ENCODE peak calls at places on chromosomes 1 and 21, in eight cellular contexts. One of them, this sample, is unnamed.
A peak's percentile ranks its signal among the peaks of the same experiment; 100 is the strongest.

GRCh38 chr1:215710340-215710971 is 143.4 kb downstream of the KCTD3 start:
- DNase-seq in left ventricle myocardium inferior: no peak
- DNase-seq in IMR-90: peak; percentile 69
- DNase-seq in lower lobe of right lung: no peak
- DNase-seq in right lobe of liver: no peak
- DNase-seq in CD8-positive, alpha-beta memory T cell: no peak
- DNase-seq in SK-N-SH: peak; percentile 38
- DNase-seq in ovary: no peak
- DNase-seq in this sample: no peak

GRCh38 chr1:237879195-237879594 is 11.5 kb downstream of the ZP4 start:
- DNase-seq in right lobe of liver: no peak
- DNase-seq in left ventricle myocardium inferior: no peak
- DNase-seq in CD8-positive, alpha-beta memory T cell: no peak
- DNase-seq in ovary: no peak
- DNase-seq in IMR-90: peak; percentile 56
- DNase-seq in SK-N-SH: no peak
- DNase-seq in lower lobe of right lung: no peak
- DNase-seq in this sample: no peak

GRCh38 chr1:226882631-226883409 is 12.4 kb downstream of the PSEN2 start:
- DNase-seq in right lobe of liver: no peak
- DNase-seq in IMR-90: peak; percentile 69
- DNase-seq in ovary: no peak
- DNase-seq in CD8-positive, alpha-beta memory T cell: peak; percentile 47
- DNase-seq in SK-N-SH: no peak
- DNase-seq in left ventricle myocardium inferior: no peak
- DNase-seq in lower lobe of right lung: no peak
- DNase-seq in this sample: no peak

GRCh38 chr1:234559152-234559916 is 50.6 kb downstream of the IRF2BP2 start:
- DNase-seq in ovary: no peak
- DNase-seq in SK-N-SH: no peak
- DNase-seq in CD8-positive, alpha-beta memory T cell: no peak
- DNase-seq in right lobe of liver: no peak
- DNase-seq in left ventricle myocardium inferior: no peak
- DNase-seq in IMR-90: no peak
- DNase-seq in lower lobe of right lung: no peak
- DNase-seq in this sample: no peak

GRCh38 chr1:241482761-241483250 is 36.7 kb downstream of the FH start:
- DNase-seq in IMR-90: peak; percentile 75
- DNase-seq in right lobe of liver: no peak
- DNase-seq in ovary: no peak
- DNase-seq in lower lobe of right lung: no peak
- DNase-seq in left ventricle myocardium inferior: no peak
- DNase-seq in SK-N-SH: no peak
- DNase-seq in CD8-positive, alpha-beta memory T cell: no peak
- DNase-seq in this sample: no peak

GRCh38 chr1:203127672-203128611 is at the start of gene ADORA1:
- DNase-seq in right lobe of liver: peak; percentile 81
- DNase-seq in CD8-positive, alpha-beta memory T cell: no peak
- DNase-seq in left ventricle myocardium inferior: peak; percentile 74
- DNase-seq in SK-N-SH: peak; percentile 80
- DNase-seq in lower lobe of right lung: peak; percentile 68
- DNase-seq in ovary: peak; percentile 71
- DNase-seq in IMR-90: peak; percentile 41
- DNase-seq in this sample: peak; percentile 75

GRCh38 chr21:17514124-17514481 is 1.3 kb downstream of the CXADR start:
- DNase-seq in lower lobe of right lung: no peak
- DNase-seq in right lobe of liver: no peak
- DNase-seq in IMR-90: no peak
- DNase-seq in SK-N-SH: no peak
- DNase-seq in CD8-positive, alpha-beta memory T cell: no peak
- DNase-seq in ovary: no peak
- DNase-seq in left ventricle myocardium inferior: no peak
- DNase-seq in this sample: no peak

GRCh38 chr1:81802601-81803422 is 2.1 kb downstream of the ADGRL2 start:
- DNase-seq in CD8-positive, alpha-beta memory T cell: no peak
- DNase-seq in right lobe of liver: peak; percentile 89
- DNase-seq in ovary: peak; percentile 88
- DNase-seq in SK-N-SH: peak; percentile 77
- DNase-seq in IMR-90: peak; percentile 33
- DNase-seq in left ventricle myocardium inferior: peak; percentile 80
- DNase-seq in lower lobe of right lung: peak; percentile 59
- DNase-seq in this sample: peak; percentile 79

GRCh38 chr1:117180571-117180970 is 30.2 kb downstream of the VTCN1 start:
- DNase-seq in IMR-90: no peak
- DNase-seq in lower lobe of right lung: no peak
- DNase-seq in SK-N-SH: no peak
- DNase-seq in CD8-positive, alpha-beta memory T cell: no peak
- DNase-seq in right lobe of liver: no peak
- DNase-seq in left ventricle myocardium inferior: no peak
- DNase-seq in ovary: peak; percentile 38
- DNase-seq in this sample: no peak

GRCh38 chr1:205488074-205488723 is 16.3 kb upstream of the CDK18 start:
- DNase-seq in CD8-positive, alpha-beta memory T cell: peak; percentile 50
- DNase-seq in SK-N-SH: peak; percentile 83
- DNase-seq in lower lobe of right lung: no peak
- DNase-seq in ovary: peak; percentile 63
- DNase-seq in IMR-90: peak; percentile 59
- DNase-seq in right lobe of liver: no peak
- DNase-seq in left ventricle myocardium inferior: no peak
- DNase-seq in this sample: no peak

GRCh38 chr21:36987845-36988244 is 18.7 kb upstream of the RIPPLY3 start:
- DNase-seq in right lobe of liver: no peak
- DNase-seq in ovary: no peak
- DNase-seq in lower lobe of right lung: no peak
- DNase-seq in left ventricle myocardium inferior: no peak
- DNase-seq in IMR-90: no peak
- DNase-seq in SK-N-SH: no peak
- DNase-seq in CD8-positive, alpha-beta memory T cell: no peak
- DNase-seq in this sample: no peak

GRCh38 chr1:204834329-204834728 is 36.3 kb upstream of the NFASC start:
- DNase-seq in IMR-90: no peak
- DNase-seq in lower lobe of right lung: no peak
- DNase-seq in CD8-positive, alpha-beta memory T cell: no peak
- DNase-seq in SK-N-SH: peak; percentile 38
- DNase-seq in right lobe of liver: no peak
- DNase-seq in ovary: no peak
- DNase-seq in left ventricle myocardium inferior: no peak
- DNase-seq in this sample: no peak

DNA sequence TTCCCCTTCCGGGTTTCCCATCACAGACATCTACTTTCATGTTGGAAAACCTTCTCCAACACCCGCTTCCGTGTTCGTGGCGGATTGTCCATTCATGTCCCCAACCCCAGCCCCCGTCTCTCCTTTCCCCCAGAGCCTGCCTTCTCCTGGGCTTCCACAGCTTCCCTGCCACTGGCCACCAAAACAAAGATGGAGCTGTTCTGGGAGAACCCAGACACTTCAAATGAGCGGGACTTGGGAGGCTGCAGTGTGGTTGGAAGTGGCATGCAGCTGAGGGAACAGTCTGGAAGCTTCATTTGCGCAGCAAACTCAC is 2.8 kb downstream of the EFHD2 start:
- DNase-seq in SK-N-SH: no peak
- DNase-seq in CD8-positive, alpha-beta memory T cell: no peak
- DNase-seq in lower lobe of right lung: no peak
- DNase-seq in ovary: no peak
- DNase-seq in right lobe of liver: no peak
- DNase-seq in IMR-90: no peak
- DNase-seq in left ventricle myocardium inferior: no peak
- DNase-seq in this sample: no peak
- H3K4me1 ChIP-seq in SK-N-SH: peaks cover 37% of the 10 kb centered on the region
- H3K4me1 ChIP-seq in CD8-positive, alpha-beta memory T cell: peaks cover 70% of the 10 kb centered on the region
- H3K4me1 ChIP-seq in lower lobe of right lung: peaks cover 62% of the 10 kb centered on the region
- H3K4me1 ChIP-seq in ovary: peaks cover 17% of the 10 kb centered on the region
- H3K4me1 ChIP-seq in right lobe of liver: no peaks in the 10 kb centered on the region
- H3K4me1 ChIP-seq in IMR-90: peaks cover 31% of the 10 kb centered on the region
- H3K4me1 ChIP-seq in left ventricle myocardium inferior: peaks cover 88% of the 10 kb centered on the region
- H3K4me1 ChIP-seq in this sample: no peaks in the 10 kb centered on the region

DNA sequence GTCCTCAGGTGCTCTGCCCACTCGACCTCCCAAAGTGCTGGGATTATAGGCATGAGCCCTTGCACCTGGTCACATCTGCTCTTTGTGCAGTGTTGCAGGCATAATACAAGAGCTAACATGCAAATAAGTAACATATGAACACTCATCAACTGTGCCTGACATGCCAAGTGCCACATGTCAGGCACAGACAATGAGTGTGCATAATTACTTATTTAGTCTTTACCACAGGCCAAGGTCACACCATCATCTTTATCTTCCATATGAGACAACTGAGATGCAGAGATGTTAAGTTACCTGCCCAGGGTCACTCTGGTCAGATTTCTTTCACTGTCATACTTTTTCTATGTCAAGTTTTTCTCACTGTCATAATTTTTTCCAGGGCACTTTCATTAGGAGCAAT is 126.1 kb downstream of the PPIAL4G start:
- DNase-seq in SK-N-SH: no peak
- DNase-seq in IMR-90: no peak
- DNase-seq in lower lobe of right lung: no peak
- DNase-seq in left ventricle myocardium inferior: no peak
- DNase-seq in CD8-positive, alpha-beta memory T cell: no peak
- DNase-seq in ovary: no peak
- DNase-seq in right lobe of liver: no peak
- DNase-seq in this sample: no peak
- H3K27me3 ChIP-seq in SK-N-SH: peaks cover 42% of the 10 kb centered on the region
- H3K27me3 ChIP-seq in IMR-90: peaks cover 36% of the 10 kb centered on the region
- H3K27me3 ChIP-seq in lower lobe of right lung: peaks cover 77% of the 10 kb centered on the region
- H3K27me3 ChIP-seq in left ventricle myocardium inferior: peaks cover 100% of the 10 kb centered on the region
- H3K27me3 ChIP-seq in CD8-positive, alpha-beta memory T cell: peaks cover 4% of the 10 kb centered on the region
- H3K27me3 ChIP-seq in ovary: no peaks in the 10 kb centered on the region
- H3K27me3 ChIP-seq in right lobe of liver: peaks cover 21% of the 10 kb centered on the region
- H3K27me3 ChIP-seq in this sample: no peaks in the 10 kb centered on the region

GRCh38 chr1:43539726-43540434 is 9.2 kb downstream of the PTPRF start:
- DNase-seq in lower lobe of right lung: peak; percentile 21
- DNase-seq in left ventricle myocardium inferior: no peak
- DNase-seq in SK-N-SH: no peak
- DNase-seq in IMR-90: no peak
- DNase-seq in CD8-positive, alpha-beta memory T cell: no peak
- DNase-seq in ovary: peak; percentile 8
- DNase-seq in right lobe of liver: peak; percentile 32
- DNase-seq in this sample: peak; percentile 37

GRCh38 chr1:43541721-43542401 is 11.2 kb downstream of the PTPRF start:
- DNase-seq in ovary: peak; percentile 79
- DNase-seq in right lobe of liver: peak; percentile 96
- DNase-seq in CD8-positive, alpha-beta memory T cell: no peak
- DNase-seq in left ventricle myocardium inferior: peak; percentile 75
- DNase-seq in SK-N-SH: no peak
- DNase-seq in IMR-90: no peak
- DNase-seq in lower lobe of right lung: peak; percentile 79
- DNase-seq in this sample: peak; percentile 90

GRCh38 chr1:43542515-43543458 is 12.1 kb downstream of the PTPRF start:
- DNase-seq in ovary: peak; percentile 31
- DNase-seq in IMR-90: no peak
- DNase-seq in CD8-positive, alpha-beta memory T cell: no peak
- DNase-seq in SK-N-SH: no peak
- DNase-seq in right lobe of liver: peak; percentile 27
- DNase-seq in left ventricle myocardium inferior: no peak
- DNase-seq in lower lobe of right lung: no peak
- DNase-seq in this sample: peak; percentile 21

GRCh38 chr1:43540653-43541071 is 10.0 kb downstream of the PTPRF start:
- DNase-seq in ovary: peak; percentile 74
- DNase-seq in left ventricle myocardium inferior: no peak
- DNase-seq in CD8-positive, alpha-beta memory T cell: no peak
- DNase-seq in right lobe of liver: peak; percentile 58
- DNase-seq in IMR-90: no peak
- DNase-seq in SK-N-SH: no peak
- DNase-seq in lower lobe of right lung: peak; percentile 41
- DNase-seq in this sample: peak; percentile 81

GRCh38 chr1:43541141-43541540 is 10.5 kb downstream of the PTPRF start:
- DNase-seq in ovary: no peak
- DNase-seq in left ventricle myocardium inferior: no peak
- DNase-seq in CD8-positive, alpha-beta memory T cell: no peak
- DNase-seq in IMR-90: no peak
- DNase-seq in SK-N-SH: no peak
- DNase-seq in lower lobe of right lung: no peak
- DNase-seq in right lobe of liver: peak; percentile 44
- DNase-seq in this sample: peak; percentile 61
- H3K4me1 ChIP-seq in ovary: peaks cover 25% of the 10 kb centered on the region
- H3K4me1 ChIP-seq in left ventricle myocardium inferior: peaks cover 24% of the 10 kb centered on the region
- H3K4me1 ChIP-seq in CD8-positive, alpha-beta memory T cell: no peaks in the 10 kb centered on the region
- H3K4me1 ChIP-seq in IMR-90: peaks cover 4% of the 10 kb centered on the region
- H3K4me1 ChIP-seq in SK-N-SH: no peaks in the 10 kb centered on the region
- H3K4me1 ChIP-seq in lower lobe of right lung: peaks cover 61% of the 10 kb centered on the region
- H3K4me1 ChIP-seq in right lobe of liver: peaks cover 80% of the 10 kb centered on the region
- H3K4me1 ChIP-seq in this sample: no peaks in the 10 kb centered on the region

GRCh38 chr1:208280184-208280583 is 36.0 kb upstream of the PLXNA2 start:
- DNase-seq in left ventricle myocardium inferior: no peak
- DNase-seq in right lobe of liver: no peak
- DNase-seq in ovary: no peak
- DNase-seq in IMR-90: no peak
- DNase-seq in CD8-positive, alpha-beta memory T cell: no peak
- DNase-seq in lower lobe of right lung: no peak
- DNase-seq in SK-N-SH: no peak
- DNase-seq in this sample: peak; percentile 79
- H3K27me3 ChIP-seq in left ventricle myocardium inferior: peaks cover 36% of the 10 kb centered on the region
- H3K27me3 ChIP-seq in right lobe of liver: no peaks in the 10 kb centered on the region
- H3K27me3 ChIP-seq in ovary: no peaks in the 10 kb centered on the region
- H3K27me3 ChIP-seq in IMR-90: no peaks in the 10 kb centered on the region
- H3K27me3 ChIP-seq in CD8-positive, alpha-beta memory T cell: no peaks in the 10 kb centered on the region
- H3K27me3 ChIP-seq in lower lobe of right lung: no peaks in the 10 kb centered on the region
- H3K27me3 ChIP-seq in SK-N-SH: no peaks in the 10 kb centered on the region
- H3K27me3 ChIP-seq in this sample: no peaks in the 10 kb centered on the region